ENCODE peak calls at places on chromosome 2, in six cellular contexts. Y is lung microvascular endothelial cell, W is upper lobe of right lung, B is choroid plexus epithelial cell, O is GM04504, N is Daoy. I is an unnamed sample.

GRCh38 chr2:220188031-220188430 is 560.6 kb downstream of the SLC4A3 start:
- DNase-seq in N (peak), Y (no peak), O (peak), B (peak), W (no peak), I (no peak)

GRCh38 chr2:15354596-15355359 is 206.4 kb downstream of the NBAS start:
- DNase-seq in Y (no peak), O (no peak), N (no peak), B (peak), W (no peak), I (no peak)

GRCh38 chr2:18749912-18750526 is 160.7 kb upstream of the NT5C1B start:
- DNase-seq in W (no peak), Y (peak), N (peak), O (peak), B (peak), I (peak)

GRCh38 chr2:111675419-111676194 is 208.4 kb downstream of the ANAPC1 start:
- DNase-seq in W (no peak), N (no peak), O (no peak), Y (no peak), B (no peak), I (no peak)

GRCh38 chr2:129178356-129178755 is 801.1 kb upstream of the RAB6C start:
- DNase-seq in O (peak), Y (no peak), W (no peak), B (no peak), N (no peak), I (no peak)

GRCh38 chr2:28322887-28323483 is 69.7 kb upstream of the FOSL2 start:
- DNase-seq in Y (no peak), B (peak), N (no peak), O (no peak), W (no peak), I (no peak)

GRCh38 chr2:149489452-149489851 is 98.1 kb downstream of the MMADHC start:
- DNase-seq in N (no peak), B (no peak), Y (no peak), O (no peak), W (no peak), I (no peak)

GRCh38 chr2:134845719-134846118 is 7.3 kb downstream of the ACMSD start:
- DNase-seq in Y (no peak), N (peak), W (no peak), O (peak), B (peak), I (peak)

GRCh38 chr2:228318218-228318617 is 136.7 kb upstream of the SPHKAP start:
- DNase-seq in O (peak), Y (peak), B (peak), W (no peak), N (no peak), I (peak)

GRCh38 chr2:19543271-19544019 is 185.0 kb upstream of the OSR1 start:
- DNase-seq in W (no peak), N (no peak), O (no peak), B (no peak), Y (no peak), I (no peak)